ENCODE peak calls at places on chromosomes 13 and 19, in four cellular contexts. Q is thyroid gland, O is RWPE1, M is endodermal cell. V is an unnamed sample.

GRCh38 chr19:55579766-55580621 is 654 bp downstream of the ZNF579 start:
- DNase-seq in Q (peak), O (no peak), M (peak), V (no peak)

GRCh38 chr19:38245826-38246498 is 10.2 kb downstream of the PPP1R14A start:
- DNase-seq in Q (no peak), O (no peak), M (no peak), V (no peak)

GRCh38 chr19:29631450-29631849 is 25.4 kb downstream of the POP4 start:
- DNase-seq in Q (no peak), O (no peak), M (no peak), V (no peak)

GRCh38 chr13:22451345-22451744 is 729.4 kb upstream of the SGCG start:
- DNase-seq in Q (peak), O (no peak), M (no peak), V (no peak)

GRCh38 chr13:44218501-44219240 is 155.0 kb upstream of the SERP2 start:
- DNase-seq in Q (peak), O (no peak), M (no peak), V (peak)

GRCh38 chr13:51861728-51862300 is at the start of gene CCDC70:
- DNase-seq in Q (no peak), O (peak), M (no peak), V (no peak)

GRCh38 chr19:13906525-13906904 is 514 bp downstream of the CC2D1A start:
- DNase-seq in Q (peak), O (peak), M (peak), V (peak)

GRCh38 chr19:45130888-45131615 is 29.7 kb downstream of the NKPD1 start:
- DNase-seq in Q (no peak), O (peak), M (no peak), V (no peak)

GRCh38 chr19:5186293-5187050 is 154.1 kb downstream of the PTPRS start:
- DNase-seq in Q (no peak), O (no peak), M (no peak), V (no peak)

GRCh38 chr13:97567510-97568243 is 133.7 kb downstream of the RAP2A start:
- DNase-seq in Q (peak), O (peak), M (peak), V (peak)

GRCh38 chr13:65943711-65944110 is 1286.4 kb downstream of the PCDH9 start:
- DNase-seq in Q (no peak), O (no peak), M (no peak), V (no peak)

GRCh38 chr19:35123573-35123972 is 8.0 kb downstream of the FXYD3 start:
- DNase-seq in Q (no peak), O (no peak), M (no peak), V (no peak)

GRCh38 chr13:34467450-34468083 is 474.5 kb upstream of the NBEA start:
- DNase-seq in Q (no peak), O (no peak), M (no peak), V (no peak)

GRCh38 chr13:111874981-111875380 is 192.0 kb upstream of the SOX1 start:
- DNase-seq in Q (no peak), O (no peak), M (peak), V (no peak)

GRCh38 chr19:46898731-46899130 is 37.9 kb downstream of the ARHGAP35 start:
- DNase-seq in Q (no peak), O (peak), M (peak), V (no peak)

GRCh38 chr13:20461481-20461859 is 64.2 kb downstream of the CRYL1 start:
- DNase-seq in Q (no peak), O (no peak), M (no peak), V (no peak)

GRCh38 chr13:19782049-19782726 is 557 bp downstream of the PSPC1 start:
- DNase-seq in Q (peak), O (peak), M (peak), V (peak)

GRCh38 chr19:49339364-49340068 is 4.3 kb downstream of the CD37 start:
- DNase-seq in Q (peak), O (peak), M (peak), V (peak)

GRCh38 chr13:75175575-75175974 is 306.4 kb downstream of the TBC1D4 start:
- DNase-seq in Q (no peak), O (no peak), M (no peak), V (no peak)

GRCh38 chr19:54002495-54003315 is 11.3 kb downstream of the CACNG6 start:
- DNase-seq in Q (no peak), O (no peak), M (no peak), V (no peak)

GRCh38 chr19:2394669-2395292 is 32.6 kb downstream of the TIMM13 start:
- DNase-seq in Q (no peak), O (no peak), M (no peak), V (peak)
- H3K27ac ChIP-seq in Q (no peak), O (no peak), M (no peak), V (peak)

DNA sequence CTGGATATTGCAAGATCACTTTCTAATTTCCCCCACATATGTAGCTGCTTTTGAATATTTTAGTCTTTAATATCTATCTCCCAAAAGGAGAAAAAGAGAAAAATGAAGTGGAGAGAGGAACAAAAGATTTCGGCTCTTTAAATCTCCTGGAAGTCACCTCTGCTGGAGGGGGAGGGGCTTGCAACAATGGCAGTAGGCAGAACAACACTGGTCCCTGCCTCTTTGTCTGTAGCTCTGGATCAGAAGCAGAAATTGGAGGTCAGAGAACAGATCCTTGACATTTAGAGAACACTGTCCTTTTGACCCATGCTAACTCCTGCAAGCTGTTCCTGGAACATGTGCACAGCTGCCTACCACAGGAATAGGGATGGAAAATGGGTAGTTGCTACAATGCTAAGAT is 86.7 kb upstream of the GPR12 start:
- DNase-seq in Q (no peak), O (no peak), M (peak), V (no peak)
- H3K27ac ChIP-seq in Q (no peak), O (no peak), M (no peak), V (no peak)

DNA sequence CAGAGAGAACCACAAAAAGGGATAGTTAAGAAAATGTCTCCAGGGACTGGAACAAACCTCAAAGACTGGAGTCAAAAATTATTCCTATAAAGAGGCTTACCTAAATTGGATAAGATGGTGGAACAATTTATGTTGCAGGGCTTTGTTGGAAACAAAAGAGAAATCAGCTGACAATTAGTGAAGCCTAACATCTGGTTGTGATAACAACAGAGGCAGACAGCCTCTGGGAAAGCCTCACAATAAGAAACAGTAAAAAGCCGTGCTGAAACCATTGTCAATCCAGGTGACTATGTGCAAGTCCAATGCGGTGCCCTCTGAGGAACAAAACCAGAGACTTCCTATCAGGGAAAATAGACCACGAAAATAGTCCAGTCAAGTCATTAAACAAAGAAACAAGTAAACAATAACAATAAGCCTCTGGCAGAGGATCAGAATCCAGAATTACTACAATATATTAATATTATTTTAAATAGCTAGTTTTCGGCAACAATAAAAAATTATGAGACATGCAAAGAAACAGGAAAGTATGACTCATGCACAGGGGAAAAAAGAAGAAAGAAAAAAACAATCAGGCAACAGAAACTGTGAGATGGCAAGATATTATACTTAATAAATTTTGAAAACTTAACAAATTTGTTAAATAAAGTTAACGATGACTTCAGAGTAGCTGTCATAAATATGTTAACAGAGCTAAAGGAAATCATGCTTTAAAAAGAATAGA is 99.7 kb upstream of the RXFP2 start:
- DNase-seq in Q (no peak), O (no peak), M (no peak), V (no peak)
- H3K27ac ChIP-seq in Q (no peak), O (no peak), M (no peak), V (no peak)

GRCh38 chr13:99894105-99894504 is 77.5 kb downstream of the ZIC5 start:
- DNase-seq in Q (no peak), O (no peak), M (no peak), V (no peak)

GRCh38 chr13:99892189-99892588 is 79.4 kb downstream of the ZIC5 start:
- DNase-seq in Q (no peak), O (no peak), M (peak), V (no peak)

GRCh38 chr13:99893567-99893966 is 78.0 kb downstream of the ZIC5 start:
- DNase-seq in Q (no peak), O (no peak), M (peak), V (no peak)

GRCh38 chr13:99894835-99895427 is 76.6 kb downstream of the ZIC5 start:
- DNase-seq in Q (no peak), O (no peak), M (peak), V (peak)

GRCh38 chr13:99892866-99893504 is 78.6 kb downstream of the ZIC5 start:
- DNase-seq in Q (no peak), O (no peak), M (peak), V (no peak)
- H3K27ac ChIP-seq in Q (no peak), O (no peak), M (peak), V (no peak)

GRCh38 chr19:1611353-1611752 is 6.1 kb upstream of the UQCR11 start:
- DNase-seq in Q (no peak), O (no peak), M (no peak), V (no peak)
- H3K27ac ChIP-seq in Q (no peak), O (peak), M (no peak), V (no peak)

V was measured in small intestine.